ENCODE peak calls at places on chromosomes 12 and 14, in six cellular contexts. S is K562, T is GM23338, M is A549, A is GM12878, Z is SK-N-SH. P is an unnamed sample.

GRCh38 chr14:52338282-52338681 is 24.2 kb downstream of the PTGER2 start:
- DNase-seq in Z (no peak), S (no peak), T (no peak), A (no peak), M (peak; percentile 65), P (no peak)

GRCh38 chr14:91980157-91980556 is 32.7 kb upstream of the FBLN5 start:
- DNase-seq in S (peak; percentile 10), M (peak; percentile 76), A (peak; percentile 16), T (no peak), Z (no peak), P (no peak)

GRCh38 chr14:106491851-106492250 is 965.5 kb downstream of the TMEM121 start:
- DNase-seq in Z (no peak), M (peak; percentile 50), A (no peak), T (peak; percentile 20), S (no peak), P (peak; percentile 9)

GRCh38 chr12:121806556-121807308 is 2.9 kb downstream of the SETD1B start:
- DNase-seq in Z (peak; percentile 55), M (peak; percentile 51), T (no peak), A (no peak), S (no peak), P (peak; percentile 15)

GRCh38 chr12:87509233-87509820 is 519.9 kb downstream of the C12orf50 start:
- DNase-seq in S (no peak), A (no peak), M (peak; percentile 73), T (peak; percentile 5), Z (peak; percentile 10), P (no peak)

GRCh38 chr14:25267186-25267585 is 217.2 kb upstream of the STXBP6 start:
- DNase-seq in S (no peak), Z (no peak), A (no peak), M (no peak), T (no peak), P (no peak)

GRCh38 chr12:42673535-42673934 is 84.0 kb upstream of the PRICKLE1 start:
- DNase-seq in T (no peak), A (no peak), S (no peak), M (no peak), Z (no peak), P (peak; percentile 49)

GRCh38 chr14:93095742-93096510 is 19.8 kb downstream of the ITPK1 start:
- DNase-seq in M (no peak), S (no peak), Z (no peak), T (no peak), A (no peak), P (no peak)

GRCh38 chr12:31011336-31011735 is 62.3 kb upstream of the DDX11 start:
- DNase-seq in A (no peak), S (no peak), Z (no peak), M (no peak), T (no peak), P (no peak)

GRCh38 chr12:108313609-108314331 is 25.3 kb downstream of the CMKLR1 start:
- DNase-seq in A (no peak), Z (peak; percentile 41), S (peak; percentile 16), M (no peak), T (no peak), P (peak; percentile 93)

GRCh38 chr12:65500121-65500846 is 221.8 kb downstream of the MSRB3 start:
- DNase-seq in T (no peak), S (no peak), M (no peak), Z (no peak), A (no peak), P (no peak)

GRCh38 chr12:71125515-71125914 is 32.3 kb downstream of the TSPAN8 start:
- DNase-seq in S (peak; percentile 8), T (no peak), A (no peak), M (no peak), Z (peak; percentile 17), P (no peak)

GRCh38 chr12:114562654-114563053 is 121.3 kb downstream of the TBX3 start:
- DNase-seq in T (peak; percentile 40), M (no peak), A (no peak), S (no peak), Z (no peak), P (no peak)

GRCh38 chr12:22173154-22173553 is 127.1 kb downstream of the CMAS start:
- DNase-seq in A (no peak), S (no peak), T (no peak), M (no peak), Z (no peak), P (no peak)

GRCh38 chr12:78696267-78696666 is 168.3 kb upstream of the SYT1 start:
- DNase-seq in S (no peak), T (no peak), A (no peak), Z (no peak), M (no peak), P (no peak)

GRCh38 chr14:63840981-63841380 is 11.8 kb upstream of the SYNE2 start:
- DNase-seq in Z (no peak), T (peak; percentile 84), A (no peak), S (no peak), M (no peak), P (no peak)

GRCh38 chr12:32223941-32224340 is 117.3 kb downstream of the BICD1 start:
- DNase-seq in A (no peak), M (no peak), Z (no peak), S (no peak), T (no peak), P (no peak)

GRCh38 chr12:98154850-98155249 is 360.5 kb upstream of the TMPO start:
- DNase-seq in S (no peak), M (peak; percentile 23), A (no peak), T (peak; percentile 78), Z (peak; percentile 26), P (no peak)

GRCh38 chr12:124883263-124883876 is 19.7 kb upstream of the SCARB1 start:
- DNase-seq in T (no peak), Z (no peak), A (no peak), M (no peak), S (no peak), P (no peak)

GRCh38 chr12:6724409-6724797 is 557 bp downstream of the COPS7A start:
- DNase-seq in M (peak; percentile 42), Z (peak; percentile 55), S (no peak), A (no peak), T (peak; percentile 28), P (peak; percentile 60)

GRCh38 chr14:30291216-30291615 is 267.7 kb upstream of the G2E3 start:
- DNase-seq in M (no peak), Z (no peak), A (no peak), S (no peak), T (no peak), P (no peak)

GRCh38 chr12:58313091-58313855 is 371.9 kb downstream of the ATP23 start:
- DNase-seq in Z (no peak), S (no peak), A (no peak), M (no peak), T (no peak), P (no peak)

DNA sequence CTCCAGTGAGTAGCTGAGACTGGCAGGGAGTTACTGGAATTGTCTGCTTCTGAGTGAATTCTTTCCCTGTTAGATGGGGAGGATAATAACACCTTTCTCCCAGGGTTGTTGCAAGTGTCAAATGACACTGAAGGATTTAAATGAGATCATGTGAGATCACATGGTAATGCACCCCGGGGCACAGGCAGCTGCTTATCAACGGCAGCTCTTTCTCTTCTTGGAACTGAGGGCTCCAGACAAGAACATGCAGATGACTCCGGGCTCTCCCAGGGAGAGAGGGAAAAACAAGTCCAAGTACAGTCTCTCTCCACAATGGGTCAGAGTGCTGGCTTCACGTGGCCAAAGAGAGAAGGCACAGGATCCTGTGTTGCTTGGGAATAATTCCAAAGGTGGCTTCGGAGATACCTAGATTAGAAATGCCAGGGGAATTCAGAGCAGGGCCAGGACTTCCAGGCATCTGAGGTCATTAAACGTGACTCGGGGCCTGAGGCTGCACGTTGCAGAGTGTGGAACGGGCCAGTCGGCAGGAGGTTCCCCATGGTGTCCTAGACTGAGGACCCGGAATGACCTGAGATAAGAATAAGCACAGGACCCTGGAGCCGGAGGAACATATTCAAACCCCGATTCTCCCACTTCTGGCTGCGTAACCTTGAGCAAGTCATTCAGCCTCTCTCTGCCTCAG is 109.2 kb downstream of the PRMT8 start:
- DNase-seq in Z (peak; percentile 34), M (no peak), T (peak; percentile 28), A (no peak), S (peak; percentile 45), P (no peak)
- H3K27ac ChIP-seq in Z (no peak overlapping the region), M (no peak overlapping the region), T (no peak overlapping the region), A (no peak overlapping the region), S (no peak overlapping the region), P (no peak overlapping the region)

DNA sequence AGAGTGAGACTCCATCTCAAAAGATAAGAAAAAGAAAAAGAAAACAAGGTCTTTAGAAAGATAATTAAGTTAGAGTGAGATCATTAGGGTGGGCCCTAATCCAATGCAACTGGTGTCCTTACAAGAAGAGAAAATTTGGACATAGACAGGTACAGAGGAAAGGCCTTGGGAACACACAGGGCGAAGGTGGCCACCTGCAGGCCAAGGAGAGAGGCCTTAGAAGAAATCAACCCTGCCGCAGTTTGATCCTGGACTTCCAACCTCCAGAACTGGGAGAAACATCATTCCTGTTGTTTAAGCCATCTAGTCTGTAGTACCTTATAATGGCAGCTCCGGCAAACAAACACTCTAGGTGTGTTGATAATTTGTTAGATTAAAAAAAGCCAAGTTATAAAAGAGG is 491.9 kb downstream of the MED13L start:
- DNase-seq in S (no peak), A (no peak), Z (no peak), T (peak; percentile 27), M (no peak), P (no peak)
- TF ChIP-seq CTCF in S (peak; percentile 29), A (no peak), Z (no peak), T (peak; percentile 40), M (no peak), P (no peak)

GRCh38 chr12:50927356-50927755 is 25.0 kb upstream of the HIGD1C start:
- DNase-seq in M (no peak), A (no peak), T (no peak), Z (no peak), S (no peak), P (no peak)

GRCh38 chr12:50927766-50928224 is 24.5 kb upstream of the HIGD1C start:
- DNase-seq in Z (no peak), S (no peak), T (no peak), A (no peak), M (no peak), P (no peak)

GRCh38 chr12:50928392-50928791 is 24.0 kb upstream of the HIGD1C start:
- DNase-seq in M (no peak), Z (no peak), T (no peak), A (no peak), S (no peak), P (no peak)

GRCh38 chr12:50932787-50933280 is 19.5 kb upstream of the HIGD1C start:
- DNase-seq in T (no peak), A (no peak), Z (no peak), S (no peak), M (no peak), P (no peak)

GRCh38 chr12:50929831-50930230 is 22.5 kb upstream of the HIGD1C start:
- DNase-seq in M (no peak), T (no peak), S (no peak), A (no peak), Z (no peak), P (no peak)
- TF ChIP-seq REST in M (no peak), T (no peak), S (no peak), A (no peak), Z (no peak), P (no peak)

DNA sequence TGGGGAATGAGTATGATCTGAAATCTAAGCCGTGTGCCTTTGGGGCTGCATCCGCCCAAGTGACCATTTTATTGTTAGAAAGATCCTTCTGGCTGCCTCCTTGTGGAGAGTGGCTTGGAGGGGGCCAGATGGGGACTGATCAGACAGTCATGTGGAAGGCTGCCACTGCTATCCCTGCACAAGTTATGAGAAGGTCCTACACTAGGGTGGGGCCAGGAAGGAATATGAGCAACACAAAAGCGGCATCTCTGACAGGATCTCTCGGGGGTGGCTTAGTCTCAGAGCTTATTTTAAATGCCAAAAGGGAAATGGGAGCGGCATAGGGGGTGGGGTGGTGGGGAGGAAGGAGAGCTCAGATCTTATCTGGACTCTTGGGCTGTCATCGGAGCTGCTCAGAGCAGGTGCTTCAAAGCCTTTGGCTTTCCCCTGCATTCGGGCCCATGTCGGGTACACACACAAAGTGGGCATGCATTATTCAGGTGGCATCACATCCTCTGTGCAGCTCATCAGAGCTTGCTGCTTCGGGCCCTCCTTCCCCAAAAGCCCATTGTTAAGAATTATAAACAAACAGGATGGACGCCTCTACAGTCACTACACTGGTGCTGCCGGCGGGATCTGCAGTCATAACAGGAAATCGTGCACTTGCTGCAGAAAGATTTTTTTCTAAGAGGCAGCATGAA is 805.4 kb downstream of the VRK1 start:
- DNase-seq in M (no peak), Z (no peak), T (no peak), A (no peak), S (no peak), P (no peak)
- H3K27ac ChIP-seq in M (no peak overlapping the region), Z (no peak overlapping the region), T (no peak overlapping the region), A (no peak overlapping the region), S (no peak overlapping the region), P (no peak overlapping the region)

P was measured in HL-60.